ENCODE peak calls at places on chromosomes 5 and 9, in five cellular contexts. H, O, V, C and L are unnamed samples.

GRCh38 chr9:113966394-113966793 is 90.3 kb downstream of the ZNF618 start:
- DNase-seq in O (peak), V (no peak), C (no peak), H (no peak), L (no peak)

GRCh38 chr9:34413229-34413852 is 36.6 kb upstream of the MYORG start:
- DNase-seq in H (no peak), V (no peak), O (peak), C (peak), L (peak)

GRCh38 chr5:7755958-7756357 is 95.0 kb downstream of the CFAP90 start:
- DNase-seq in H (no peak), V (no peak), O (no peak), C (no peak), L (no peak)

GRCh38 chr9:127850286-127850830 is 4.1 kb downstream of the ENG start:
- DNase-seq in H (no peak), O (no peak), C (no peak), V (no peak), L (no peak)

GRCh38 chr9:121120386-121120785 is 45.6 kb downstream of the CNTRL start:
- DNase-seq in H (no peak), V (no peak), C (no peak), O (no peak), L (no peak)

GRCh38 chr9:92945796-92946195 is 1.5 kb upstream of the FGD3 start:
- DNase-seq in H (no peak), O (no peak), V (no peak), C (no peak), L (no peak)

GRCh38 chr9:22244141-22245011 is 202.2 kb upstream of the DMRTA1 start:
- DNase-seq in V (no peak), O (peak), H (no peak), C (peak), L (peak)

GRCh38 chr5:141330299-141331080 is at the start of gene PCDHGA1:
- DNase-seq in H (no peak), O (no peak), C (peak), V (no peak), L (peak)

GRCh38 chr5:80122599-80122998 is 87.5 kb downstream of the THBS4 start:
- DNase-seq in C (no peak), V (no peak), O (no peak), H (no peak), L (no peak)

GRCh38 chr9:127132921-127133647 is 10.6 kb upstream of the ANGPTL2 start:
- DNase-seq in C (peak), H (no peak), V (no peak), O (no peak), L (no peak)

GRCh38 chr5:126052120-126052519 is 371.1 kb upstream of the GRAMD2B start:
- DNase-seq in V (no peak), O (no peak), H (no peak), C (no peak), L (no peak)

GRCh38 chr9:98101416-98101815 is 17.6 kb downstream of the TRIM14 start:
- DNase-seq in C (no peak), V (no peak), H (peak), O (peak), L (no peak)

GRCh38 chr9:36450110-36450732 is 50.2 kb upstream of the RNF38 start:
- DNase-seq in V (no peak), O (no peak), C (peak), H (no peak), L (peak)

GRCh38 chr9:12702160-12702758 is 9.1 kb downstream of the TYRP1 start:
- DNase-seq in O (peak), C (peak), V (no peak), H (no peak), L (no peak)

GRCh38 chr5:153469423-153469822 is 21.0 kb upstream of the GRIA1 start:
- DNase-seq in H (no peak), O (no peak), C (no peak), V (no peak), L (no peak)

GRCh38 chr5:127981498-127981897 is 102.1 kb upstream of the SLC12A2 start:
- DNase-seq in H (no peak), V (no peak), O (no peak), C (no peak), L (no peak)

GRCh38 chr9:106218854-106219253 is 524.5 kb downstream of the TMEM38B start:
- DNase-seq in C (no peak), O (no peak), H (peak), V (no peak), L (peak)

GRCh38 chr5:180595381-180596114 is 4.2 kb upstream of the SCGB3A1 start:
- DNase-seq in H (no peak), V (no peak), C (no peak), O (no peak), L (no peak)

GRCh38 chr5:132873119-132873929 is at the start of gene LEAP2:
- DNase-seq in V (no peak), C (no peak), O (peak), H (no peak), L (no peak)

GRCh38 chr9:127918201-127919107 is 1.6 kb upstream of the ST6GALNAC4 start:
- DNase-seq in O (peak), H (peak), V (no peak), C (no peak), L (peak)

GRCh38 chr9:22278426-22278825 is 168.2 kb upstream of the DMRTA1 start:
- DNase-seq in H (no peak), C (peak), O (no peak), V (no peak), L (no peak)

GRCh38 chr5:98214240-98215051 is 559.0 kb upstream of the RGMB start:
- DNase-seq in O (no peak), C (no peak), V (no peak), H (no peak), L (no peak)
- H3K4me3 ChIP-seq in O (no peak), C (no peak), V (no peak), H (no peak), L (no peak)

GRCh38 chr5:178551059-178551458 is 39.1 kb downstream of the COL23A1 start:
- DNase-seq in H (no peak), V (no peak), O (no peak), C (no peak), L (peak)
- TF ChIP-seq CTCF in H (peak), V (no peak), O (peak), C (peak), L (peak)

GRCh38 chr9:131554865-131555351 is 9.6 kb downstream of the PRRT1B start:
- DNase-seq in V (no peak), H (no peak), C (no peak), O (no peak), L (no peak)
- H3K4me3 ChIP-seq in V (no peak), H (no peak), C (no peak), O (no peak), L (no peak)

DNA sequence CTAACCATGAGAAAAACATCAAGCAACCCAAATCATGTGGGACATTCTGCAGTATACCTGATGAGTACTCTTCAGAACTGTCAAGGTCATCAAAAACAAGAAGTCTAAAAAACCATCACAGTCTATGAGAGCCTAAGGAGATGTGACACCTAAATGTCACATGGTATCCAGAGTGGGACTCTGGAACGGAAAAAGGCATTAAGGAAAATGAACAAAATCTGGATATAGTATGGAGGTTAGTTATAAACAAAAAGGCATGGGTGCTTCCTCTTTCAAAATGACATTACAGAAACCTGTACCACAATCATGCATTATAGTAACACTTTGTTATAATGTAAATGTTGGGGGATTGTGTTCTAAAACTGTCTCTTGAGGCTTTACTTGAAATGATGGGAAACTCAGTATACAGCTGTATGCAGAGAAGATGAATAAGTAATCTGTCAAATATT is 47.4 kb downstream of the PRKACG start:
- DNase-seq in C (no peak), H (no peak), O (no peak), V (no peak), L (no peak)
- TF ChIP-seq CTCF in C (no peak), H (no peak), O (no peak), V (no peak), L (no peak)

GRCh38 chr9:103867886-103868285 is 226.2 kb upstream of the SMC2 start:
- DNase-seq in C (no peak), H (no peak), V (no peak), O (no peak), L (no peak)

GRCh38 chr9:103872811-103873210 is 221.3 kb upstream of the SMC2 start:
- DNase-seq in C (no peak), H (no peak), O (no peak), V (no peak), L (no peak)
- H3K4me3 ChIP-seq in C (no peak), H (no peak), O (no peak), V (no peak), L (no peak)

GRCh38 chr5:164345173-164345572 is 839.8 kb downstream of the MAT2B start:
- DNase-seq in C (no peak), V (no peak), O (no peak), H (no peak), L (no peak)

GRCh38 chr5:164336276-164336675 is 830.9 kb downstream of the MAT2B start:
- DNase-seq in C (no peak), H (no peak), V (no peak), O (no peak), L (no peak)

GRCh38 chr5:164336906-164337305 is 831.5 kb downstream of the MAT2B start:
- DNase-seq in C (peak), O (no peak), H (no peak), V (no peak), L (no peak)

GRCh38 chr5:164345853-164346252 is 840.4 kb downstream of the MAT2B start:
- DNase-seq in H (no peak), O (no peak), C (no peak), V (no peak), L (no peak)

GRCh38 chr5:164341056-164341619 is 835.7 kb downstream of the MAT2B start:
- DNase-seq in V (no peak), H (no peak), C (no peak), O (no peak), L (no peak)
- TF ChIP-seq CTCF in V (no peak), H (no peak), C (peak), O (no peak), L (no peak)

GRCh38 chr5:2756211-2756746 is 4.8 kb upstream of the IRX2 start:
- DNase-seq in O (no peak), V (no peak), H (no peak), C (no peak), L (no peak)
- H3K4me3 ChIP-seq in O (no peak), V (no peak), H (no peak), C (peak), L (no peak)

DNA sequence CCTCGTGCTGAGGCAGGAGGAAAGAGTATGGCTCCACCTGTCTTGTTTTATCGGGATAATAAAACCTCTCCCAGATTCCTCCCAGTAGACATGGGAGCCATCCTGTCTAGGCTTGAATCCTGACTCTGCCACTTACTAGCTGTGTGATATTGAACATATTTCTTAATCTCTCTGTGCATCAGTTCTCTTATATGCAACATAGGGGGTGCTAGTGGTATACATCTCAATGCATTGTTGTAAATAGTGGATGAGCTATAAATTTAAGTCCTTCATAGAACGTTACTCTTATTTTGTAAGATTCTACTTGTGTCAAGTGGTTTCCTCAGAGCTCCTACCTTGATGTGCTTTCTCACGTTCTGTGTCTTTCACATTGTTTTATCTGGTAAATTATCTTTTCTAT is 417.7 kb upstream of the POU5F2 start:
- DNase-seq in C (no peak), H (no peak), O (no peak), V (no peak), L (no peak)
- TF ChIP-seq CTCF in C (no peak), H (no peak), O (no peak), V (peak), L (no peak)